ENCODE peak calls at places on chromosome 1, in seven cellular contexts. M is hypothalamus; S is activated CD8-positive, alpha-beta memory T cell treated with anti-CD3 and anti-CD28 coated beads, Interleukin-2, amount 50 U/mL, for 48 hours; T is BE2C; K is HL-60; B is body of pancreas; H is foreskin melanocyte. X is an unnamed sample.

GRCh38 chr1:185501099-185501498 is 184.1 kb upstream of the IVNS1ABP start:
- DNase-seq in M (no peak), S (no peak), T (no peak), K (no peak), B (no peak), H (no peak), X (no peak)

GRCh38 chr1:21295059-21295401 is 4.8 kb upstream of the ECE1 start:
- DNase-seq in M (no peak), S (peak), T (no peak), K (no peak), B (no peak), H (no peak), X (peak)

GRCh38 chr1:114206392-114206791 is 52.7 kb upstream of the SYT6 start:
- DNase-seq in M (no peak), S (no peak), T (no peak), K (no peak), B (no peak), H (no peak), X (no peak)

GRCh38 chr1:173489149-173489600 is 12.0 kb downstream of the PRDX6 start:
- DNase-seq in M (no peak), S (no peak), T (no peak), K (no peak), B (no peak), H (no peak), X (peak)

GRCh38 chr1:112457241-112457640 is 51.5 kb upstream of the WNT2B start:
- DNase-seq in M (no peak), S (no peak), T (no peak), K (no peak), B (no peak), H (no peak), X (no peak)

GRCh38 chr1:157734328-157734727 is 33.8 kb upstream of the FCRL3 start:
- DNase-seq in M (no peak), S (no peak), T (no peak), K (peak), B (no peak), H (peak), X (no peak)

GRCh38 chr1:172964864-172965263 is 85.9 kb downstream of the TNFSF18 start:
- DNase-seq in M (no peak), S (no peak), T (no peak), K (no peak), B (no peak), H (no peak), X (no peak)

GRCh38 chr1:172266528-172267174 is 153.8 kb upstream of the C1orf105 start:
- DNase-seq in M (no peak), S (no peak), T (no peak), K (no peak), B (no peak), H (no peak), X (no peak)

GRCh38 chr1:205376739-205377138 is 20.0 kb upstream of the KLHDC8A start:
- DNase-seq in M (no peak), S (no peak), T (no peak), K (no peak), B (no peak), H (no peak), X (peak)

GRCh38 chr1:4601986-4602385 is 52.4 kb upstream of the AJAP1 start:
- DNase-seq in M (no peak), S (no peak), T (no peak), K (no peak), B (no peak), H (no peak), X (no peak)

GRCh38 chr1:238710697-238711096 is 675.7 kb upstream of the CHRM3 start:
- DNase-seq in M (no peak), S (no peak), T (no peak), K (no peak), B (no peak), H (no peak), X (no peak)

GRCh38 chr1:246533371-246533905 is 26.4 kb upstream of the SMYD3 start:
- DNase-seq in M (no peak), S (no peak), T (no peak), K (no peak), B (no peak), H (no peak), X (no peak)

GRCh38 chr1:6134206-6134605 is 45.9 kb downstream of the CHD5 start:
- DNase-seq in M (no peak), S (no peak), T (no peak), K (no peak), B (no peak), H (no peak), X (no peak)

GRCh38 chr1:181062800-181063428 is 25.6 kb upstream of the IER5 start:
- DNase-seq in M (no peak), S (no peak), T (no peak), K (peak), B (no peak), H (no peak), X (no peak)

GRCh38 chr1:161502641-161503393 is 2.4 kb upstream of the FCGR2A start:
- DNase-seq in M (no peak), S (no peak), T (no peak), K (no peak), B (no peak), H (no peak), X (peak)

GRCh38 chr1:78892251-78892650 is 114.3 kb downstream of the ADGRL4 start:
- DNase-seq in M (no peak), S (no peak), T (no peak), K (no peak), B (no peak), H (no peak), X (no peak)

GRCh38 chr1:229717774-229718173 is 91.7 kb downstream of the URB2 start:
- DNase-seq in M (no peak), S (no peak), T (peak), K (no peak), B (peak), H (no peak), X (peak)

GRCh38 chr1:25649041-25649440 is 32.5 kb downstream of the MAN1C1 start:
- DNase-seq in M (no peak), S (peak), T (no peak), K (no peak), B (no peak), H (no peak), X (no peak)

GRCh38 chr1:226403522-226404034 is 4.3 kb downstream of the PARP1 start:
- DNase-seq in M (no peak), S (peak), T (no peak), K (peak), B (no peak), H (peak), X (peak)

GRCh38 chr1:212700892-212701819 is 1.5 kb upstream of the BATF3 start:
- DNase-seq in M (no peak), S (peak), T (peak), K (no peak), B (peak), H (peak), X (peak)